ENCODE peak calls at places on chromosomes 7 and 10, in seven cellular contexts. One of them, this sample, is unnamed.
A peak's percentile ranks its signal among the peaks of the same experiment; 100 is the strongest.

GRCh38 chr7:77802557-77803410 is 4.2 kb downstream of the PHTF2 start:
- DNase-seq in T1000: no peak
- DNase-seq in tibial nerve: no peak
- DNase-seq in effector memory CD4-positive, alpha-beta T cell: no peak
- DNase-seq in NCI-H82: no peak
- DNase-seq in HCT116: no peak
- DNase-seq in NCI-H187 treated with DMSO at 0.1 percent for 48 hours: no peak
- DNase-seq in this sample: no peak

GRCh38 chr10:48981310-48981907 is 41.8 kb upstream of the LRRC18 start:
- DNase-seq in T1000: no peak
- DNase-seq in NCI-H82: peak; percentile 50
- DNase-seq in HCT116: peak; percentile 42
- DNase-seq in effector memory CD4-positive, alpha-beta T cell: peak; percentile 3
- DNase-seq in NCI-H187 treated with DMSO at 0.1 percent for 48 hours: no peak
- DNase-seq in tibial nerve: peak; percentile 21
- DNase-seq in this sample: peak; percentile 35

GRCh38 chr10:25457552-25457951 is 282.8 kb downstream of the GPR158 start:
- DNase-seq in NCI-H187 treated with DMSO at 0.1 percent for 48 hours: no peak
- DNase-seq in tibial nerve: no peak
- DNase-seq in T1000: no peak
- DNase-seq in NCI-H82: no peak
- DNase-seq in HCT116: no peak
- DNase-seq in effector memory CD4-positive, alpha-beta T cell: no peak
- DNase-seq in this sample: no peak

GRCh38 chr10:109027534-109028185 is 895.7 kb downstream of the XPNPEP1 start:
- DNase-seq in NCI-H82: no peak
- DNase-seq in T1000: no peak
- DNase-seq in tibial nerve: no peak
- DNase-seq in NCI-H187 treated with DMSO at 0.1 percent for 48 hours: no peak
- DNase-seq in effector memory CD4-positive, alpha-beta T cell: no peak
- DNase-seq in HCT116: no peak
- DNase-seq in this sample: no peak

GRCh38 chr7:44965441-44965903 is 13.3 kb downstream of the MYO1G start:
- DNase-seq in T1000: no peak
- DNase-seq in effector memory CD4-positive, alpha-beta T cell: no peak
- DNase-seq in NCI-H82: no peak
- DNase-seq in NCI-H187 treated with DMSO at 0.1 percent for 48 hours: no peak
- DNase-seq in tibial nerve: no peak
- DNase-seq in HCT116: no peak
- DNase-seq in this sample: no peak

GRCh38 chr7:1450431-1450830 is 8.8 kb downstream of the MICALL2 start:
- DNase-seq in effector memory CD4-positive, alpha-beta T cell: no peak
- DNase-seq in T1000: no peak
- DNase-seq in NCI-H187 treated with DMSO at 0.1 percent for 48 hours: no peak
- DNase-seq in HCT116: no peak
- DNase-seq in NCI-H82: no peak
- DNase-seq in tibial nerve: no peak
- DNase-seq in this sample: no peak

GRCh38 chr7:2269468-2270460 is 27.7 kb downstream of the NUDT1 start:
- DNase-seq in NCI-H187 treated with DMSO at 0.1 percent for 48 hours: no peak
- DNase-seq in T1000: no peak
- DNase-seq in HCT116: no peak
- DNase-seq in tibial nerve: no peak
- DNase-seq in NCI-H82: no peak
- DNase-seq in effector memory CD4-positive, alpha-beta T cell: no peak
- DNase-seq in this sample: no peak

GRCh38 chr7:47666164-47666862 is 84.4 kb upstream of the TNS3 start:
- DNase-seq in tibial nerve: no peak
- DNase-seq in NCI-H187 treated with DMSO at 0.1 percent for 48 hours: no peak
- DNase-seq in effector memory CD4-positive, alpha-beta T cell: no peak
- DNase-seq in NCI-H82: no peak
- DNase-seq in T1000: no peak
- DNase-seq in HCT116: no peak
- DNase-seq in this sample: no peak

GRCh38 chr7:98836811-98837631 is 32.8 kb downstream of the TMEM130 start:
- DNase-seq in NCI-H187 treated with DMSO at 0.1 percent for 48 hours: peak; percentile 67
- DNase-seq in T1000: no peak
- DNase-seq in HCT116: peak; percentile 59
- DNase-seq in effector memory CD4-positive, alpha-beta T cell: no peak
- DNase-seq in tibial nerve: no peak
- DNase-seq in NCI-H82: peak; percentile 72
- DNase-seq in this sample: no peak

GRCh38 chr10:87646192-87646909 is 13.3 kb upstream of the PAPSS2 start:
- DNase-seq in NCI-H187 treated with DMSO at 0.1 percent for 48 hours: no peak
- DNase-seq in HCT116: no peak
- DNase-seq in effector memory CD4-positive, alpha-beta T cell: no peak
- DNase-seq in NCI-H82: no peak
- DNase-seq in T1000: no peak
- DNase-seq in tibial nerve: no peak
- DNase-seq in this sample: no peak

GRCh38 chr7:108650487-108650886 is 80.8 kb downstream of the DNAJB9 start:
- DNase-seq in NCI-H187 treated with DMSO at 0.1 percent for 48 hours: no peak
- DNase-seq in tibial nerve: no peak
- DNase-seq in NCI-H82: no peak
- DNase-seq in effector memory CD4-positive, alpha-beta T cell: no peak
- DNase-seq in HCT116: no peak
- DNase-seq in T1000: no peak
- DNase-seq in this sample: no peak

GRCh38 chr10:89332092-89332633 is 4.4 kb downstream of the IFIT3 start:
- DNase-seq in HCT116: no peak
- DNase-seq in tibial nerve: no peak
- DNase-seq in T1000: no peak
- DNase-seq in NCI-H82: no peak
- DNase-seq in effector memory CD4-positive, alpha-beta T cell: no peak
- DNase-seq in NCI-H187 treated with DMSO at 0.1 percent for 48 hours: no peak
- DNase-seq in this sample: peak; percentile 71

GRCh38 chr10:99908512-99908911 is 101.2 kb downstream of the DNMBP start:
- DNase-seq in effector memory CD4-positive, alpha-beta T cell: no peak
- DNase-seq in HCT116: no peak
- DNase-seq in tibial nerve: no peak
- DNase-seq in NCI-H82: peak; percentile 50
- DNase-seq in T1000: no peak
- DNase-seq in NCI-H187 treated with DMSO at 0.1 percent for 48 hours: no peak
- DNase-seq in this sample: no peak

GRCh38 chr10:43316988-43317387 is 50.1 kb upstream of the RASGEF1A start:
- DNase-seq in T1000: no peak
- DNase-seq in HCT116: no peak
- DNase-seq in NCI-H187 treated with DMSO at 0.1 percent for 48 hours: no peak
- DNase-seq in NCI-H82: no peak
- DNase-seq in tibial nerve: no peak
- DNase-seq in effector memory CD4-positive, alpha-beta T cell: no peak
- DNase-seq in this sample: no peak

GRCh38 chr7:27947581-27948278 is 207.8 kb downstream of the TAX1BP1 start:
- DNase-seq in NCI-H187 treated with DMSO at 0.1 percent for 48 hours: no peak
- DNase-seq in effector memory CD4-positive, alpha-beta T cell: no peak
- DNase-seq in tibial nerve: no peak
- DNase-seq in T1000: no peak
- DNase-seq in NCI-H82: peak; percentile 45
- DNase-seq in HCT116: no peak
- DNase-seq in this sample: no peak